ENCODE peak calls at places on chromosomes 3 and 15, in nine cellular contexts. M, N, J, Z, P, O, Q, H and V are unnamed samples.

GRCh38 chr3:56917740-56918568 is 116.2 kb upstream of the ARHGEF3 start:
- DNase-seq in M (no peak), N (no peak), J (no peak), Z (peak), P (no peak), O (no peak), Q (peak), H (no peak), V (peak)

GRCh38 chr3:12999147-13000140 is 73.8 kb downstream of the IQSEC1 start:
- DNase-seq in M (no peak), N (no peak), J (no peak), Z (no peak), P (no peak), O (no peak), Q (peak), H (no peak), V (no peak)

GRCh38 chr3:198081421-198081844 is 121.4 kb downstream of the LMLN start:
- DNase-seq in M (no peak), N (peak), J (no peak), Z (no peak), P (no peak), O (peak), Q (no peak), H (no peak), V (no peak)

GRCh38 chr3:138781012-138781470 is 53.7 kb downstream of the PIK3CB start:
- DNase-seq in M (no peak), N (no peak), J (no peak), Z (no peak), P (no peak), O (no peak), Q (no peak), H (no peak), V (no peak)

GRCh38 chr15:61275901-61276300 is 46.8 kb upstream of the RORA start:
- DNase-seq in M (no peak), N (no peak), J (no peak), Z (no peak), P (no peak), O (no peak), Q (no peak), H (no peak), V (no peak)

GRCh38 chr3:55198554-55198953 is 270.7 kb upstream of the LRTM1 start:
- DNase-seq in M (peak), N (no peak), J (peak), Z (no peak), P (peak), O (no peak), Q (no peak), H (no peak), V (no peak)

GRCh38 chr3:55143928-55144671 is 216.2 kb upstream of the LRTM1 start:
- DNase-seq in M (peak), N (no peak), J (no peak), Z (no peak), P (no peak), O (no peak), Q (no peak), H (no peak), V (no peak)

GRCh38 chr3:171811059-171811912 is 1.0 kb upstream of the PLD1 start:
- DNase-seq in M (peak), N (no peak), J (no peak), Z (peak), P (peak), O (no peak), Q (peak), H (peak), V (no peak)

GRCh38 chr3:43738305-43738704 is 47.6 kb downstream of the ABHD5 start:
- DNase-seq in M (no peak), N (no peak), J (no peak), Z (no peak), P (no peak), O (no peak), Q (no peak), H (no peak), V (no peak)

GRCh38 chr3:122355612-122356011 is 27.4 kb downstream of the MIX23 start:
- DNase-seq in M (no peak), N (no peak), J (no peak), Z (no peak), P (no peak), O (no peak), Q (no peak), H (no peak), V (no peak)

GRCh38 chr3:194364652-194365434 is 4.7 kb downstream of the LRRC15 start:
- DNase-seq in M (peak), N (no peak), J (no peak), Z (no peak), P (peak), O (no peak), Q (no peak), H (no peak), V (no peak)

GRCh38 chr15:41043276-41043675 is 72.8 kb downstream of the INO80 start:
- DNase-seq in M (peak), N (no peak), J (no peak), Z (no peak), P (peak), O (no peak), Q (no peak), H (no peak), V (no peak)

GRCh38 chr3:77038468-77038927 is 1.4 kb upstream of the ROBO2 start:
- DNase-seq in M (peak), N (peak), J (peak), Z (peak), P (peak), O (peak), Q (peak), H (peak), V (no peak)

GRCh38 chr3:66350601-66351000 is 129.8 kb downstream of the SLC25A26 start:
- DNase-seq in M (no peak), N (no peak), J (no peak), Z (no peak), P (no peak), O (no peak), Q (no peak), H (no peak), V (no peak)

GRCh38 chr3:11459147-11459837 is 184.4 kb downstream of the VGLL4 start:
- DNase-seq in M (no peak), N (no peak), J (no peak), Z (peak), P (no peak), O (no peak), Q (no peak), H (peak), V (no peak)

GRCh38 chr3:149247025-149247710 is 25.5 kb upstream of the CP start:
- DNase-seq in M (peak), N (no peak), J (no peak), Z (peak), P (no peak), O (no peak), Q (no peak), H (peak), V (no peak)

GRCh38 chr15:70791248-70791647 is 27.9 kb upstream of the UACA start:
- DNase-seq in M (no peak), N (no peak), J (no peak), Z (no peak), P (no peak), O (no peak), Q (no peak), H (no peak), V (no peak)
- TF ChIP-seq CTCF in M (no peak), N (no peak), J (no peak), Z (no peak), P (no peak), O (no peak), Q (no peak), H (no peak), V (no peak)

GRCh38 chr3:63791974-63792373 is 27.1 kb upstream of the C3orf49 start:
- DNase-seq in M (peak), N (no peak), J (no peak), Z (peak), P (no peak), O (no peak), Q (no peak), H (peak), V (no peak)
- TF ChIP-seq CTCF in M (peak), N (peak), J (no peak), Z (peak), P (peak), O (no peak), Q (peak), H (peak), V (no peak)

GRCh38 chr15:76647612-76648011 is 257.5 kb downstream of the SCAPER start:
- DNase-seq in M (no peak), N (no peak), J (no peak), Z (no peak), P (no peak), O (no peak), Q (no peak), H (no peak), V (no peak)

GRCh38 chr15:76642671-76643070 is 262.5 kb downstream of the SCAPER start:
- DNase-seq in M (no peak), N (no peak), J (no peak), Z (peak), P (no peak), O (no peak), Q (no peak), H (no peak), V (no peak)
- TF ChIP-seq CTCF in M (peak), N (peak), J (peak), Z (no peak), P (peak), O (peak), Q (peak), H (peak), V (no peak)

GRCh38 chr15:77617507-77618285 is 15.0 kb downstream of the LINGO1 start:
- DNase-seq in M (no peak), N (no peak), J (no peak), Z (peak), P (no peak), O (no peak), Q (no peak), H (peak), V (no peak)
- TF ChIP-seq CTCF in M (peak), N (peak), J (peak), Z (peak), P (peak), O (no peak), Q (peak), H (peak), V (no peak)

GRCh38 chr3:30435950-30436349 is 170.5 kb upstream of the TGFBR2 start:
- DNase-seq in M (no peak), N (no peak), J (no peak), Z (no peak), P (no peak), O (no peak), Q (no peak), H (no peak), V (no peak)

GRCh38 chr3:30440147-30440604 is 166.2 kb upstream of the TGFBR2 start:
- DNase-seq in M (peak), N (no peak), J (no peak), Z (peak), P (no peak), O (no peak), Q (no peak), H (peak), V (no peak)

GRCh38 chr3:30439451-30440053 is 166.8 kb upstream of the TGFBR2 start:
- DNase-seq in M (no peak), N (no peak), J (no peak), Z (no peak), P (no peak), O (no peak), Q (no peak), H (no peak), V (no peak)

GRCh38 chr3:30438121-30438520 is 168.3 kb upstream of the TGFBR2 start:
- DNase-seq in M (no peak), N (no peak), J (no peak), Z (no peak), P (no peak), O (no peak), Q (no peak), H (no peak), V (no peak)

GRCh38 chr3:30437172-30437571 is 169.2 kb upstream of the TGFBR2 start:
- DNase-seq in M (peak), N (no peak), J (no peak), Z (peak), P (no peak), O (no peak), Q (no peak), H (no peak), V (no peak)
- TF ChIP-seq CTCF in M (no peak), N (no peak), J (no peak), Z (no peak), P (peak), O (no peak), Q (no peak), H (no peak), V (no peak)

GRCh38 chr3:109224333-109224732 is 87.8 kb downstream of the C3orf85 start:
- DNase-seq in M (no peak), N (no peak), J (no peak), Z (no peak), P (no peak), O (no peak), Q (no peak), H (peak), V (no peak)
- TF ChIP-seq CTCF in M (peak), N (no peak), J (no peak), Z (no peak), P (peak), O (peak), Q (peak), H (peak), V (no peak)

GRCh38 chr3:185069583-185070030 is 83.3 kb downstream of the C3orf70 start:
- DNase-seq in M (no peak), N (peak), J (no peak), Z (no peak), P (no peak), O (peak), Q (no peak), H (no peak), V (no peak)
- TF ChIP-seq CTCF in M (peak), N (peak), J (no peak), Z (no peak), P (no peak), O (peak), Q (no peak), H (no peak), V (no peak)

DNA sequence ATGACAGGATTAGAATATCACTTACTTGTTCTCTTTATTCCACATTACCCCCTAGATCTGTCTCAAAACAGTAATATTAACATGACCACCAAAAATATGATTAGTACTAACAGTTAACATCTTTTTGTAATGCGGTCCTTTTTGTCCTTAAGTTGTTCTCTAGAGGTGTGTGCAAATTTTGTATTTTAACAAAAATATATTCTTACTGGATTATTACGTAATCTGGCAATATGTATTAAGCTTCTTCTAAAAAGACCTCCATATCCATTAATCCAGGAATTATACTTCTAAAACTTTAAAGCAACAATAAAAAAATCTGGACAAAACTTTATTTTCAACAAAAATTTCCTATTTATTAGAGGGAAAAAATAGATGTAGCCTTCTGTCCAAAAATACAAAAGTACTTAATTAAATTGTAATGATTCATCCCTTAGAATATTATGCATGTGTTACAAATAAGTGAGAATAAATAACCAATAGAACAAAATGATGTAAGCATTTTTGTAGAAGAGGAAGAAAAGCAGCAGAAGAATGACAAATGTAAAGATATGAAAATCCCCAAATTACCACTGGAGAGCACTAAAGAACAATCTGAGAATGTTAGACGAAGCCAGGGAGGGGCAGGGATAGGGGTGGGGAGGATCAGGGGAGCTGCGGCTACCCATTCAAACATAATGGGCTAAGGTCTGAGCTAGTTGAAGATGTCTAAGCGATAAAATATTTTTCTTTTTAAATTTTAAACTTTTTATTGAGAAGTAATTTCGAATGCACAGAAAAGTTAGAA is 945.6 kb downstream of the MCTP2 start:
- DNase-seq in M (no peak), N (no peak), J (no peak), Z (no peak), P (no peak), O (no peak), Q (no peak), H (peak), V (no peak)
- TF ChIP-seq CTCF in M (no peak), N (no peak), J (no peak), Z (no peak), P (no peak), O (no peak), Q (no peak), H (peak), V (no peak)

GRCh38 chr3:192216067-192216466 is 511.3 kb downstream of the FGF12 start:
- DNase-seq in M (no peak), N (no peak), J (no peak), Z (no peak), P (no peak), O (no peak), Q (no peak), H (no peak), V (no peak)

GRCh38 chr3:192207239-192207638 is 520.1 kb downstream of the FGF12 start:
- DNase-seq in M (no peak), N (no peak), J (no peak), Z (peak), P (no peak), O (no peak), Q (no peak), H (peak), V (no peak)

GRCh38 chr3:192207661-192208060 is 519.7 kb downstream of the FGF12 start:
- DNase-seq in M (no peak), N (no peak), J (peak), Z (no peak), P (no peak), O (no peak), Q (no peak), H (no peak), V (no peak)

GRCh38 chr3:192212979-192213378 is 514.4 kb downstream of the FGF12 start:
- DNase-seq in M (no peak), N (no peak), J (no peak), Z (no peak), P (no peak), O (no peak), Q (no peak), H (no peak), V (no peak)

GRCh38 chr3:192212335-192212734 is 515.0 kb downstream of the FGF12 start:
- DNase-seq in M (no peak), N (no peak), J (no peak), Z (no peak), P (no peak), O (no peak), Q (no peak), H (no peak), V (no peak)
- TF ChIP-seq CTCF in M (peak), N (peak), J (no peak), Z (no peak), P (no peak), O (no peak), Q (peak), H (peak), V (no peak)